ENCODE peak calls at places on chromosomes 16 and 17, in six cellular contexts. Q, B, K, V, U and W are unnamed samples.

GRCh38 chr17:39625198-39625769 is 1.5 kb upstream of the PPP1R1B start:
- DNase-seq in Q (no peak), V (no peak), K (no peak), B (no peak), U (no peak), W (peak; percentile 47)

GRCh38 chr17:34598161-34598776 is 18.9 kb downstream of the TMEM132E start:
- DNase-seq in B (no peak), V (no peak), K (no peak), U (peak; percentile 34), Q (no peak), W (no peak)

GRCh38 chr17:58531661-58532554 is 17.5 kb upstream of the MTMR4 start:
- DNase-seq in B (peak; percentile 23), Q (peak; percentile 26), K (peak; percentile 59), U (peak; percentile 96), V (peak; percentile 91), W (peak; percentile 47)

GRCh38 chr17:3635474-3636153 is 436 bp downstream of the SHPK start:
- DNase-seq in Q (peak; percentile 31), K (no peak), B (no peak), U (no peak), V (no peak), W (no peak)

GRCh38 chr17:61399131-61400057 is at the start of gene TBX2:
- DNase-seq in U (no peak), V (peak; percentile 74), B (no peak), Q (no peak), K (peak; percentile 20), W (peak; percentile 78)

GRCh38 chr17:50288306-50288705 is 14.0 kb downstream of the TMEM92 start:
- DNase-seq in U (no peak), Q (no peak), B (no peak), V (no peak), K (no peak), W (no peak)

GRCh38 chr17:72554508-72554907 is 433.7 kb downstream of the SOX9 start:
- DNase-seq in B (no peak), Q (no peak), K (no peak), U (no peak), V (no peak), W (no peak)

GRCh38 chr16:66934138-66934838 is at the start of gene CIAO2B:
- DNase-seq in Q (peak; percentile 82), K (peak; percentile 94), B (peak; percentile 75), U (peak; percentile 85), V (peak; percentile 98), W (peak; percentile 88)

GRCh38 chr17:56867948-56868376 is 34.0 kb downstream of the DGKE start:
- DNase-seq in B (no peak), V (no peak), K (no peak), Q (no peak), U (no peak), W (no peak)

GRCh38 chr16:75550211-75550662 is 5.8 kb downstream of the TMEM231 start:
- DNase-seq in Q (peak; percentile 71), K (peak; percentile 36), B (no peak), V (no peak), U (no peak), W (no peak)